ENCODE peak calls at places on chromosomes 6 and 20, in nine cellular contexts. One of them, this sample, is unnamed.

GRCh38 chr6:167827062-167827587 is 414 bp downstream of the AFDN start:
- DNase-seq in omental fat pad: no peak
- DNase-seq in left lung: no peak
- DNase-seq in A549: no peak
- DNase-seq in ovary: peak
- DNase-seq in WERI-Rb-1: peak
- DNase-seq in thoracic aorta: no peak
- DNase-seq in AG04450: no peak
- DNase-seq in Calu3: peak
- DNase-seq in this sample: no peak

GRCh38 chr6:35077006-35077712 is 64.0 kb downstream of the TCP11 start:
- DNase-seq in omental fat pad: no peak
- DNase-seq in left lung: no peak
- DNase-seq in A549: no peak
- DNase-seq in ovary: no peak
- DNase-seq in WERI-Rb-1: no peak
- DNase-seq in thoracic aorta: no peak
- DNase-seq in AG04450: no peak
- DNase-seq in Calu3: no peak
- DNase-seq in this sample: no peak

GRCh38 chr6:41594326-41594725 is 43.9 kb upstream of the MDFI start:
- DNase-seq in omental fat pad: no peak
- DNase-seq in left lung: no peak
- DNase-seq in A549: no peak
- DNase-seq in ovary: no peak
- DNase-seq in WERI-Rb-1: no peak
- DNase-seq in thoracic aorta: no peak
- DNase-seq in AG04450: no peak
- DNase-seq in Calu3: no peak
- DNase-seq in this sample: no peak

GRCh38 chr6:149840345-149841075 is 23.6 kb downstream of the LRP11 start:
- DNase-seq in omental fat pad: no peak
- DNase-seq in left lung: peak
- DNase-seq in A549: peak
- DNase-seq in ovary: peak
- DNase-seq in WERI-Rb-1: peak
- DNase-seq in thoracic aorta: no peak
- DNase-seq in AG04450: peak
- DNase-seq in Calu3: peak
- DNase-seq in this sample: peak

GRCh38 chr6:28884423-28885148 is 39.2 kb downstream of the TRIM27 start:
- DNase-seq in omental fat pad: no peak
- DNase-seq in left lung: no peak
- DNase-seq in A549: no peak
- DNase-seq in ovary: no peak
- DNase-seq in WERI-Rb-1: peak
- DNase-seq in thoracic aorta: no peak
- DNase-seq in AG04450: no peak
- DNase-seq in Calu3: no peak
- DNase-seq in this sample: no peak

GRCh38 chr20:17128206-17128605 is 98.6 kb upstream of the PCSK2 start:
- DNase-seq in omental fat pad: no peak
- DNase-seq in left lung: no peak
- DNase-seq in A549: no peak
- DNase-seq in ovary: no peak
- DNase-seq in WERI-Rb-1: no peak
- DNase-seq in thoracic aorta: no peak
- DNase-seq in AG04450: no peak
- DNase-seq in Calu3: no peak
- DNase-seq in this sample: no peak

GRCh38 chr6:158669145-158670035 is 19.5 kb downstream of the SYTL3 start:
- DNase-seq in omental fat pad: no peak
- DNase-seq in left lung: no peak
- DNase-seq in A549: no peak
- DNase-seq in ovary: no peak
- DNase-seq in WERI-Rb-1: no peak
- DNase-seq in thoracic aorta: no peak
- DNase-seq in AG04450: no peak
- DNase-seq in Calu3: no peak
- DNase-seq in this sample: no peak

GRCh38 chr20:24694727-24695528 is 225.5 kb downstream of the SYNDIG1 start:
- DNase-seq in omental fat pad: no peak
- DNase-seq in left lung: peak
- DNase-seq in A549: no peak
- DNase-seq in ovary: peak
- DNase-seq in WERI-Rb-1: no peak
- DNase-seq in thoracic aorta: no peak
- DNase-seq in AG04450: no peak
- DNase-seq in Calu3: no peak
- DNase-seq in this sample: no peak

GRCh38 chr6:144416773-144417172 is 131.6 kb downstream of the UTRN start:
- DNase-seq in omental fat pad: no peak
- DNase-seq in left lung: no peak
- DNase-seq in A549: no peak
- DNase-seq in ovary: no peak
- DNase-seq in WERI-Rb-1: no peak
- DNase-seq in thoracic aorta: no peak
- DNase-seq in AG04450: no peak
- DNase-seq in Calu3: no peak
- DNase-seq in this sample: no peak

GRCh38 chr6:144417686-144418085 is 132.6 kb downstream of the UTRN start:
- DNase-seq in omental fat pad: no peak
- DNase-seq in left lung: no peak
- DNase-seq in A549: no peak
- DNase-seq in ovary: no peak
- DNase-seq in WERI-Rb-1: no peak
- DNase-seq in thoracic aorta: no peak
- DNase-seq in AG04450: no peak
- DNase-seq in Calu3: no peak
- DNase-seq in this sample: no peak

GRCh38 chr6:144416244-144416643 is 131.1 kb downstream of the UTRN start:
- DNase-seq in omental fat pad: no peak
- DNase-seq in left lung: no peak
- DNase-seq in A549: no peak
- DNase-seq in ovary: no peak
- DNase-seq in WERI-Rb-1: no peak
- DNase-seq in thoracic aorta: no peak
- DNase-seq in AG04450: no peak
- DNase-seq in Calu3: no peak
- DNase-seq in this sample: no peak

GRCh38 chr6:144415014-144415413 is 129.9 kb downstream of the UTRN start:
- DNase-seq in omental fat pad: no peak
- DNase-seq in left lung: no peak
- DNase-seq in A549: peak
- DNase-seq in ovary: no peak
- DNase-seq in WERI-Rb-1: no peak
- DNase-seq in thoracic aorta: no peak
- DNase-seq in AG04450: peak
- DNase-seq in Calu3: no peak
- DNase-seq in this sample: no peak

GRCh38 chr6:144415835-144416237 is 130.7 kb downstream of the UTRN start:
- DNase-seq in omental fat pad: no peak
- DNase-seq in left lung: no peak
- DNase-seq in A549: peak
- DNase-seq in ovary: no peak
- DNase-seq in WERI-Rb-1: no peak
- DNase-seq in thoracic aorta: no peak
- DNase-seq in AG04450: peak
- DNase-seq in Calu3: peak
- DNase-seq in this sample: no peak
- TF ChIP-seq CTCF in omental fat pad: no peak
- TF ChIP-seq CTCF in left lung: no peak
- TF ChIP-seq CTCF in A549: no peak
- TF ChIP-seq CTCF in ovary: no peak
- TF ChIP-seq CTCF in WERI-Rb-1: no peak
- TF ChIP-seq CTCF in thoracic aorta: no peak
- TF ChIP-seq CTCF in AG04450: no peak
- TF ChIP-seq CTCF in Calu3: no peak
- TF ChIP-seq CTCF in this sample: no peak

GRCh38 chr6:43954311-43955131 is 172.7 kb downstream of the MRPL14 start:
- DNase-seq in omental fat pad: no peak
- DNase-seq in left lung: no peak
- DNase-seq in A549: no peak
- DNase-seq in ovary: no peak
- DNase-seq in WERI-Rb-1: peak
- DNase-seq in thoracic aorta: no peak
- DNase-seq in AG04450: no peak
- DNase-seq in Calu3: no peak
- DNase-seq in this sample: no peak

GRCh38 chr6:43951756-43952675 is 175.2 kb downstream of the MRPL14 start:
- DNase-seq in omental fat pad: no peak
- DNase-seq in left lung: no peak
- DNase-seq in A549: no peak
- DNase-seq in ovary: no peak
- DNase-seq in WERI-Rb-1: peak
- DNase-seq in thoracic aorta: no peak
- DNase-seq in AG04450: no peak
- DNase-seq in Calu3: no peak
- DNase-seq in this sample: no peak

GRCh38 chr6:43952746-43953145 is 174.5 kb downstream of the MRPL14 start:
- DNase-seq in omental fat pad: no peak
- DNase-seq in left lung: no peak
- DNase-seq in A549: peak
- DNase-seq in ovary: no peak
- DNase-seq in WERI-Rb-1: peak
- DNase-seq in thoracic aorta: no peak
- DNase-seq in AG04450: no peak
- DNase-seq in Calu3: peak
- DNase-seq in this sample: no peak

GRCh38 chr6:43953256-43953655 is 174.0 kb downstream of the MRPL14 start:
- DNase-seq in omental fat pad: no peak
- DNase-seq in left lung: no peak
- DNase-seq in A549: no peak
- DNase-seq in ovary: no peak
- DNase-seq in WERI-Rb-1: peak
- DNase-seq in thoracic aorta: no peak
- DNase-seq in AG04450: no peak
- DNase-seq in Calu3: no peak
- DNase-seq in this sample: no peak

DNA sequence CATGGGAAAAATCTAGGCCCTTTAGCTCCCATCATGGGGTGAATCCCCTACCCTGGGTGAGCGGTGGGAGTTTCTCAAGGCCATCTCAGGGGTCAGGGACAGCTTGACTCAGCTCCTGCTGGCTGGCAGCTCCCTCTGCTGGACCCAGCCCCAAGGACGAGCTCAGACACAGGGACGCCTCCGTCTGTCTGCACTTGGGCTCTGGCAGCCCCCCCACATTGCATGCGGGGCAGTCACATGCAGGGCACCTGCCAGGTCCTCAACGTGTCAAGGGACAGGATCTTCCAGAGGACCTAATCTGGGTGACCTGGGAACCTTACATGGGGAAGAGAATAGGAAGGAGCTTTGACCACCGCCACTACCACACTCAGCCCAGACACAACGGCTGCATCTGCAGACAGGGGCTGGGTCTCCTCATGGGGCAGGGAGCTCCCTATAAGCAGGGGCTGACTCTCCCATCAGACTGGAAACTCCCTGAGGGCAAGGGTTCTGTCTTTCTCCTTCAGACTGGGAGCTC is 173.4 kb downstream of the MRPL14 start:
- DNase-seq in omental fat pad: no peak
- DNase-seq in left lung: no peak
- DNase-seq in A549: no peak
- DNase-seq in ovary: no peak
- DNase-seq in WERI-Rb-1: peak
- DNase-seq in thoracic aorta: no peak
- DNase-seq in AG04450: no peak
- DNase-seq in Calu3: peak
- DNase-seq in this sample: no peak
- TF ChIP-seq CTCF in omental fat pad: no peak
- TF ChIP-seq CTCF in left lung: no peak
- TF ChIP-seq CTCF in A549: no peak
- TF ChIP-seq CTCF in ovary: no peak
- TF ChIP-seq CTCF in WERI-Rb-1: peak
- TF ChIP-seq CTCF in thoracic aorta: no peak
- TF ChIP-seq CTCF in AG04450: peak
- TF ChIP-seq CTCF in Calu3: peak
- TF ChIP-seq CTCF in this sample: peak

DNA sequence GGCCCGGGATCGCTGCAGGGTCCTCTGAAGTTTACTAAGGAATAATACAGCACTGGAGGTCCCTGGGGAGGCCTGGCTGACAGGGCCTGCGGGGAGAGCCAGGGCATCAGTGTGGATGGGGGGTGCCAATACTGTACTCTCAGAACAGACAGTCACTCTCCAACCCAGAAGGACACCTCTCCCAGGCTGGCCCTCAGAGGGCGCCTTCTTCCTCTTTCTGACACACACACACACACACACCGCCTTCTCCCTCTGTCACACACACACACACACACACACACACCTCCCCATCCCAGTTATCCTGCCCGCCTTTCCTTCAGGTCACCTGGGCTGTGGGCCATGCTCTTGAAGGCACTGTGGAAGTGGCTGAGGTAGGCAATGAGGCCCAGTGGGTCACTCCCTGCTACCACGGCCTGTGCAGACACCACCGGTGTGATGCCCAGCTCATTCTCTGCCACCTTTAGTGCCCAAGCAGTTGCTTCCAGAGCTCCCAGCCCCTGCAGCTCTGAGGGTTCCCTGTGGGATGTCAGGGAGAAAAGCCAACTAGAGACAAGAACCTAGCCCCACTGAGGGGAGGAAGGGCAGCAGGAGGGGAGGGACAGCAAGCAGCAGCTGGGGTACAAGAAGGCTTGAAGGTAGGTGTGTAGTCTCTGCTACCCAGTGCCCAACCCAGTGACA is 7.5 kb downstream of the SMPD2 start:
- DNase-seq in omental fat pad: no peak
- DNase-seq in left lung: no peak
- DNase-seq in A549: peak
- DNase-seq in ovary: no peak
- DNase-seq in WERI-Rb-1: no peak
- DNase-seq in thoracic aorta: no peak
- DNase-seq in AG04450: no peak
- DNase-seq in Calu3: no peak
- DNase-seq in this sample: no peak
- TF ChIP-seq CTCF in omental fat pad: no peak
- TF ChIP-seq CTCF in left lung: no peak
- TF ChIP-seq CTCF in A549: no peak
- TF ChIP-seq CTCF in ovary: no peak
- TF ChIP-seq CTCF in WERI-Rb-1: no peak
- TF ChIP-seq CTCF in thoracic aorta: no peak
- TF ChIP-seq CTCF in AG04450: no peak
- TF ChIP-seq CTCF in Calu3: no peak
- TF ChIP-seq CTCF in this sample: no peak

GRCh38 chr6:66326228-66326627 is 619.2 kb upstream of the EYS start:
- DNase-seq in omental fat pad: no peak
- DNase-seq in left lung: no peak
- DNase-seq in A549: peak
- DNase-seq in ovary: no peak
- DNase-seq in WERI-Rb-1: no peak
- DNase-seq in thoracic aorta: no peak
- DNase-seq in AG04450: no peak
- DNase-seq in Calu3: no peak
- DNase-seq in this sample: no peak

DNA sequence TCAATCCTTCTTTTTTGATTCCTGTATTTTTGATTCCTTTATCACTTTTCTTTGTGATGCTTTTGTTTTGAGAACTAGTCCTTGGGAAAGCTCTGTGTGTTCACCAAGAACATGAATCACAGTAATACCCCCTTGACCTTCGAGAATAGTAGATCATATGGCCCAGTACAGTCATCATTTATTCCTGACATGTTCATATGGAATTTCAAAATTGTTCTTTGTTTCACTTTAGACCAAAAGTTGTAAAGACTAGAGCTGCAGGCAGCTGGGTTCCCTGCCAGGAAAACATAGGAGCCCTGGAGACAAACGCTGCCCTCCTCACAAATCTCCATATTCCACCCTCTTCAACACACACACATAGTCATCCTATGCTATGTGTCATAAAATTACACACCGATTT is 621.2 kb upstream of the EYS start:
- DNase-seq in omental fat pad: no peak
- DNase-seq in left lung: no peak
- DNase-seq in A549: no peak
- DNase-seq in ovary: no peak
- DNase-seq in WERI-Rb-1: no peak
- DNase-seq in thoracic aorta: no peak
- DNase-seq in AG04450: no peak
- DNase-seq in Calu3: no peak
- DNase-seq in this sample: no peak
- TF ChIP-seq CTCF in omental fat pad: no peak
- TF ChIP-seq CTCF in left lung: no peak
- TF ChIP-seq CTCF in A549: no peak
- TF ChIP-seq CTCF in ovary: no peak
- TF ChIP-seq CTCF in WERI-Rb-1: no peak
- TF ChIP-seq CTCF in thoracic aorta: no peak
- TF ChIP-seq CTCF in AG04450: no peak
- TF ChIP-seq CTCF in Calu3: no peak
- TF ChIP-seq CTCF in this sample: no peak

This sample was measured in D721Med.